ENCODE peak calls at places on chromosomes 16 and 17, in four cellular contexts. One of them, this sample, is unnamed.

GRCh38 chr16:62950351-62950750 is 914.1 kb upstream of the CDH8 start:
- DNase-seq in right lobe of liver: no peak
- DNase-seq in tibial artery: no peak
- DNase-seq in MM.1S: no peak
- DNase-seq in this sample: no peak

GRCh38 chr17:29291163-29291752 is 2.7 kb downstream of the NUFIP2 start:
- DNase-seq in right lobe of liver: no peak
- DNase-seq in tibial artery: no peak
- DNase-seq in MM.1S: peak
- DNase-seq in this sample: peak

GRCh38 chr17:32689348-32689747 is 187.6 kb downstream of the MYO1D start:
- DNase-seq in right lobe of liver: no peak
- DNase-seq in tibial artery: no peak
- DNase-seq in MM.1S: no peak
- DNase-seq in this sample: no peak

GRCh38 chr17:45398800-45399199 is 33.9 kb downstream of the ARHGAP27 start:
- DNase-seq in right lobe of liver: no peak
- DNase-seq in tibial artery: no peak
- DNase-seq in MM.1S: no peak
- DNase-seq in this sample: no peak

GRCh38 chr16:11586375-11586855 is 304 bp downstream of the LITAF start:
- DNase-seq in right lobe of liver: peak
- DNase-seq in tibial artery: no peak
- DNase-seq in MM.1S: peak
- DNase-seq in this sample: no peak

GRCh38 chr17:7465481-7466275 is 13.8 kb downstream of the ZBTB4 start:
- DNase-seq in right lobe of liver: no peak
- DNase-seq in tibial artery: no peak
- DNase-seq in MM.1S: no peak
- DNase-seq in this sample: no peak

GRCh38 chr16:47067203-47067602 is 76.5 kb downstream of the NETO2 start:
- DNase-seq in right lobe of liver: no peak
- DNase-seq in tibial artery: no peak
- DNase-seq in MM.1S: no peak
- DNase-seq in this sample: no peak

GRCh38 chr17:75557075-75557851 is 30.3 kb upstream of the MYO15B start:
- DNase-seq in right lobe of liver: peak
- DNase-seq in tibial artery: no peak
- DNase-seq in MM.1S: no peak
- DNase-seq in this sample: no peak

GRCh38 chr17:8283356-8283755 is 5.1 kb upstream of the RANGRF start:
- DNase-seq in right lobe of liver: no peak
- DNase-seq in tibial artery: no peak
- DNase-seq in MM.1S: no peak
- DNase-seq in this sample: no peak

GRCh38 chr16:912684-913613 is 57.8 kb downstream of the LMF1 start:
- DNase-seq in right lobe of liver: no peak
- DNase-seq in tibial artery: no peak
- DNase-seq in MM.1S: no peak
- DNase-seq in this sample: no peak

GRCh38 chr16:80923356-80923755 is 83.3 kb downstream of the CMC2 start:
- DNase-seq in right lobe of liver: no peak
- DNase-seq in tibial artery: no peak
- DNase-seq in MM.1S: no peak
- DNase-seq in this sample: no peak

GRCh38 chr17:78323821-78324390 is 36.0 kb downstream of the SOCS3 start:
- DNase-seq in right lobe of liver: no peak
- DNase-seq in tibial artery: no peak
- DNase-seq in MM.1S: no peak
- DNase-seq in this sample: no peak

GRCh38 chr17:69480197-69480596 is 65.7 kb downstream of the MAP2K6 start:
- DNase-seq in right lobe of liver: no peak
- DNase-seq in tibial artery: peak
- DNase-seq in MM.1S: no peak
- DNase-seq in this sample: no peak

GRCh38 chr17:13355054-13355453 is 246.7 kb downstream of the HS3ST3A1 start:
- DNase-seq in right lobe of liver: no peak
- DNase-seq in tibial artery: no peak
- DNase-seq in MM.1S: no peak
- DNase-seq in this sample: no peak

GRCh38 chr17:72797142-72797541 is 295.3 kb downstream of the SLC39A11 start:
- DNase-seq in right lobe of liver: no peak
- DNase-seq in tibial artery: no peak
- DNase-seq in MM.1S: no peak
- DNase-seq in this sample: no peak

GRCh38 chr16:19812986-19813385 is 71.7 kb downstream of the GPRC5B start:
- DNase-seq in right lobe of liver: no peak
- DNase-seq in tibial artery: no peak
- DNase-seq in MM.1S: no peak
- DNase-seq in this sample: no peak

GRCh38 chr16:19559242-19559910 is 3.9 kb downstream of the VPS35L start:
- DNase-seq in right lobe of liver: no peak
- DNase-seq in tibial artery: no peak
- DNase-seq in MM.1S: peak
- DNase-seq in this sample: peak

GRCh38 chr17:38705523-38705802 is 390 bp downstream of the MLLT6 start:
- DNase-seq in right lobe of liver: peak
- DNase-seq in tibial artery: no peak
- DNase-seq in MM.1S: no peak
- DNase-seq in this sample: no peak

GRCh38 chr16:84411768-84412167 is 43.4 kb downstream of the ATP2C2 start:
- DNase-seq in right lobe of liver: no peak
- DNase-seq in tibial artery: no peak
- DNase-seq in MM.1S: no peak
- DNase-seq in this sample: no peak

GRCh38 chr16:84408314-84408690 is 40.0 kb downstream of the ATP2C2 start:
- DNase-seq in right lobe of liver: no peak
- DNase-seq in tibial artery: no peak
- DNase-seq in MM.1S: no peak
- DNase-seq in this sample: no peak

GRCh38 chr16:84407588-84408313 is 39.4 kb downstream of the ATP2C2 start:
- DNase-seq in right lobe of liver: no peak
- DNase-seq in tibial artery: no peak
- DNase-seq in MM.1S: no peak
- DNase-seq in this sample: no peak

GRCh38 chr16:84412262-84412661 is 43.9 kb downstream of the ATP2C2 start:
- DNase-seq in right lobe of liver: no peak
- DNase-seq in tibial artery: no peak
- DNase-seq in MM.1S: no peak
- DNase-seq in this sample: no peak

GRCh38 chr16:84410361-84411138 is 42.2 kb downstream of the ATP2C2 start:
- DNase-seq in right lobe of liver: no peak
- DNase-seq in tibial artery: no peak
- DNase-seq in MM.1S: no peak
- DNase-seq in this sample: no peak
- H3K4me3 ChIP-seq in right lobe of liver: no peak
- H3K4me3 ChIP-seq in tibial artery: no peak
- H3K4me3 ChIP-seq in MM.1S: no peak
- H3K4me3 ChIP-seq in this sample: no peak

GRCh38 chr16:14486520-14487303 is 143.3 kb downstream of the PARN start:
- DNase-seq in right lobe of liver: peak
- DNase-seq in tibial artery: peak
- DNase-seq in MM.1S: no peak
- DNase-seq in this sample: no peak
- H3K4me3 ChIP-seq in right lobe of liver: peak
- H3K4me3 ChIP-seq in tibial artery: peak
- H3K4me3 ChIP-seq in MM.1S: no peak
- H3K4me3 ChIP-seq in this sample: no peak

DNA sequence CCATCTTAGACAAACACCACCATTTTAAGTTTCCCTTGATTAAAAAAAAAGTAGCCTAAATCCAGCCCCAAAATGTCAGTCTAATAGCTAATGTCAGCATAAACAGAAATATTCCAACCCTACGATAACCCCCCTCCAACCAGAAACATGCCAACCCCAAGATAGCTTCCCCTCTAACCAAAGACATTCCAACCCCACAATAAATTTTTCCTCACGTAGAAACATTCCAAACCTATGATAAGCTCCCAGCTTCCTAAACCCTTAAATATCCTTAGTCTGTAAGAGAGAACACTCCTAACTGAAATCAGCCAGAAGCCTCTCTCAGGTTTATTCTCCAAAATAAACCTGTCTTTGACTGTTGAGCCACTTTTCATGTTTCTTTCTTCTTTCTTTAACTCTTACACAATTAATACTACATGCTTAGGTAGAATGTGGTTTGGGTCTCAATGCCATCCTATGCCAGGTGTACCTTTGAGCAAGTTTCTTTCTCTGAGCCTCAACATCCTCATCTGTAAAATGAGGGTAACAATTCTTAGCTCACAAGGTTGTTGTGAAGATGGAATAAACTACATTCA is 10.5 kb upstream of the KRT38 start:
- DNase-seq in right lobe of liver: no peak
- DNase-seq in tibial artery: no peak
- DNase-seq in MM.1S: no peak
- DNase-seq in this sample: no peak
- H3K4me3 ChIP-seq in right lobe of liver: no peak
- H3K4me3 ChIP-seq in tibial artery: no peak
- H3K4me3 ChIP-seq in MM.1S: no peak
- H3K4me3 ChIP-seq in this sample: no peak

DNA sequence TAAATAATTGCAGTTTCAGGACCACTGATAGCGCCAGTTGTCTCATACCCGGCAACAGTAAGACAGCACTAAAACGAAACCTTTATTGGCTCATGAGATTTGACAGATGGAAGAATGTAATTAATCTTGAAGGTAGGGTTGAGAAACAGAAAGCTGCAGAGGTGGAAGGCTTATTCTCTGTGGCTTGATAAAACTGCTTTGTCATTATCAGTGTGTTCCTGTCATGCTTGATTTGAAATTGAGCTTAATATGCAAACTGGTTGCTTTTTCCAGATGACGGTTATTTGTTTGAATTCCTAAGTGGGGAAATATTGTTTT is 1.3 kb downstream of the ATP6V0A1 start:
- DNase-seq in right lobe of liver: no peak
- DNase-seq in tibial artery: no peak
- DNase-seq in MM.1S: peak
- DNase-seq in this sample: no peak
- H3K4me3 ChIP-seq in right lobe of liver: peak
- H3K4me3 ChIP-seq in tibial artery: peak
- H3K4me3 ChIP-seq in MM.1S: peak
- H3K4me3 ChIP-seq in this sample: peak

DNA sequence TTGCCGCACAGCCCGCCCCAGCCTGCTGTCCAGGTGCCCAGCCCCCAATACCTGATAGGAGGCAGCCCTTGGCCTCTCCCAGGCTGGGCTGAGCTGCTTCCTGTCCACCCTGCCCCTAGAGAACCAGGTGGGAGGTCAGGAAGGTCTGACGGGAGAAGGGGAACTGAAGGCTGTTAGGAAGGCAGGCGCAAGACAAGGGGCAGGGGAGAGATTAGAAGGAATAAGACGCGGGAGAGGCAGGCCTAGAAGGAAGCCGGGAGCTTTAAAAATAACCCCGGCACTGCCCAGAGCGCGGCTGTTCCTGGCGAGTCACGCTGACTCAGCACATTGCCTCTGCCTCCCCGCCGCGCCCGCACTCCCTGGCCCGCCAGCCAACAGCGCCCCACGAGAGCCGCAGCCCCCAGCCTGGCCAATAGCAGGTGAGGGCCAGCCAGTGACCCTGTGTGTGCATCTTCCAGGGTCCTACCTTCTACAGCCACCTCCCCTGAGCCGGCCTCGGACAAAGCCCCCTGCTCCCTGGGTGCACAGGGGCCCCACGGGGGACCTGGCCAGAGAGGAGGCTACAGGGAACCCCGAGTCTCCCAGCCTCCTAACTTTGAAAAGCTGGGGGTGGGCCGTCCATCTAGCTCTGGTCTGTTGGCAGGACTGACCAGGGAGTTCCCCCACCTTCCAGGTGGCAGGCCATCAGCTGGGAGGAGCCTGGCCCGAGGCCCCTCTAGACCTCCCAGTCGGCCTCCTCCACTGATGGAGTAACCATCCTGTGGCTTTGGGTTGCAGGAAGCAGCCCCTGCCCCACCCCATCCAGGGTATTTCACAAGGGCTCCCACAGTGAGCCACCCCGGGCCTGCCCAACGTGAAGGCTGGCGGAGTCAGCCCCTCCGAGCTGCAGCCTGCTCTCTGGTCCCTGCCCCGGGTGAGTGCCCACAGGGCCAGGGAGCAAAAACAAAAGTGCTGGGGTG is 4.0 kb downstream of the MAFG start:
- DNase-seq in right lobe of liver: peak
- DNase-seq in tibial artery: peak
- DNase-seq in MM.1S: peak
- DNase-seq in this sample: no peak
- H3K4me3 ChIP-seq in right lobe of liver: peak
- H3K4me3 ChIP-seq in tibial artery: peak
- H3K4me3 ChIP-seq in MM.1S: peak
- H3K4me3 ChIP-seq in this sample: no peak

GRCh38 chr17:44308320-44308818 is at the start of gene RUNDC3A:
- DNase-seq in right lobe of liver: peak
- DNase-seq in tibial artery: peak
- DNase-seq in MM.1S: peak
- DNase-seq in this sample: peak

GRCh38 chr17:44310612-44311376 is 2.4 kb downstream of the RUNDC3A start:
- DNase-seq in right lobe of liver: no peak
- DNase-seq in tibial artery: no peak
- DNase-seq in MM.1S: no peak
- DNase-seq in this sample: no peak

GRCh38 chr17:44308865-44309264 is 464 bp downstream of the RUNDC3A start:
- DNase-seq in right lobe of liver: no peak
- DNase-seq in tibial artery: no peak
- DNase-seq in MM.1S: no peak
- DNase-seq in this sample: no peak

GRCh38 chr17:44310188-44310587 is 1.8 kb downstream of the RUNDC3A start:
- DNase-seq in right lobe of liver: no peak
- DNase-seq in tibial artery: no peak
- DNase-seq in MM.1S: no peak
- DNase-seq in this sample: no peak

DNA sequence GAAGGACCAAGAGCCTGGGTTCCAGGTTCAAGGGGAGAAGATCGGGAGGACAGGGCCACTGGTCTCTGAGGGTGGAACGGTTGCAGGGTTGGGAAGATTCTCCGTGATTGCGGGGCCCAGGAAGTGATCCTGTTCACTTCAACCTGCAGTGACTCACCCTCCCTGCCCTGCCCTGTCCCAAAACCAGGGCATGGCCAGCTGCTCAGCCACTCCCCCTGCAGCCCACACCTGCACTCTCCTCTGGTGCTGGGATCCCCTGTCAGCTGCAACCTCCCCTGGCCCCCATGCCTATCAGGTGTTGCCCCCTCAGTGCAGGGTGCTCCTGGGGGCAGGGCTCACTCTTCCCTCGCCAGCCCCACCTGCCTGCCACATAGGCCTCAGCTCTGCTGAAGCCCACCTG is 1.1 kb downstream of the RUNDC3A start:
- DNase-seq in right lobe of liver: no peak
- DNase-seq in tibial artery: no peak
- DNase-seq in MM.1S: no peak
- DNase-seq in this sample: no peak
- H3K4me3 ChIP-seq in right lobe of liver: no peak
- H3K4me3 ChIP-seq in tibial artery: no peak
- H3K4me3 ChIP-seq in MM.1S: no peak
- H3K4me3 ChIP-seq in this sample: no peak

GRCh38 chr16:49978569-49979326 is 46.3 kb upstream of the CNEP1R1 start:
- DNase-seq in right lobe of liver: no peak
- DNase-seq in tibial artery: no peak
- DNase-seq in MM.1S: no peak
- DNase-seq in this sample: no peak
- H3K4me3 ChIP-seq in right lobe of liver: no peak
- H3K4me3 ChIP-seq in tibial artery: no peak
- H3K4me3 ChIP-seq in MM.1S: no peak
- H3K4me3 ChIP-seq in this sample: no peak

GRCh38 chr16:86496262-86496928 is 13.9 kb upstream of the FOXF1 start:
- DNase-seq in right lobe of liver: no peak
- DNase-seq in tibial artery: no peak
- DNase-seq in MM.1S: no peak
- DNase-seq in this sample: no peak
- H3K4me3 ChIP-seq in right lobe of liver: no peak
- H3K4me3 ChIP-seq in tibial artery: no peak
- H3K4me3 ChIP-seq in MM.1S: no peak
- H3K4me3 ChIP-seq in this sample: no peak

This sample was measured in CD4-positive, CD25-positive, alpha-beta regulatory T cell.